ENCODE peak calls at places on chromosomes 16 and 17, in five cellular contexts. R is hepatocyte, L is neural crest cell, W is H1, Q is esophagus muscularis mucosa. Z is an unnamed sample.

GRCh38 chr17:3529817-3530741 is 27.5 kb downstream of the TRPV3 start:
- DNase-seq in R (peak; percentile 81), L (no peak), W (no peak), Q (no peak), Z (no peak)

GRCh38 chr16:1900452-1900774 is 17.8 kb downstream of the HS3ST6 start:
- DNase-seq in R (no peak), L (no peak), W (no peak), Q (no peak), Z (no peak)

GRCh38 chr16:66261826-66262225 is 104.7 kb upstream of the CDH5 start:
- DNase-seq in R (peak; percentile 1), L (no peak), W (no peak), Q (no peak), Z (no peak)

GRCh38 chr17:19482571-19482970 is 51.1 kb upstream of the SLC47A1 start:
- DNase-seq in R (no peak), L (no peak), W (no peak), Q (no peak), Z (no peak)

GRCh38 chr16:67967183-67967955 is 1.1 kb downstream of the SLC12A4 start:
- DNase-seq in R (no peak), L (no peak), W (no peak), Q (no peak), Z (no peak)

GRCh38 chr17:228223-228615 is 46.8 kb upstream of the DOC2B start:
- DNase-seq in R (no peak), L (no peak), W (no peak), Q (no peak), Z (no peak)

GRCh38 chr17:75873587-75874322 is 4.6 kb downstream of the TRIM47 start:
- DNase-seq in R (no peak), L (no peak), W (no peak), Q (no peak), Z (no peak)

GRCh38 chr17:50466371-50467113 is 2.1 kb downstream of the CHAD start:
- DNase-seq in R (no peak), L (no peak), W (no peak), Q (no peak), Z (no peak)

GRCh38 chr17:1060991-1061390 is 64.1 kb downstream of the TIMM22 start:
- DNase-seq in R (peak; percentile 58), L (no peak), W (no peak), Q (no peak), Z (no peak)

GRCh38 chr16:59635674-59636073 is 901.6 kb upstream of the GOT2 start:
- DNase-seq in R (no peak), L (no peak), W (no peak), Q (no peak), Z (no peak)

GRCh38 chr17:50133028-50133768 is 3.2 kb upstream of the SAMD14 start:
- DNase-seq in R (peak; percentile 52), L (no peak), W (no peak), Q (no peak), Z (no peak)

GRCh38 chr16:73051903-73052302 is 4.0 kb upstream of the ZFHX3 start:
- DNase-seq in R (no peak), L (no peak), W (no peak), Q (no peak), Z (no peak)

GRCh38 chr16:26905336-26905735 is 161.4 kb upstream of the C16orf82 start:
- DNase-seq in R (no peak), L (no peak), W (no peak), Q (no peak), Z (no peak)

GRCh38 chr17:83096401-83097220 is 17.2 kb downstream of the METRNL start:
- DNase-seq in R (no peak), L (no peak), W (no peak), Q (no peak), Z (peak; percentile 44)

GRCh38 chr17:15470536-15470935 is 3.1 kb upstream of the CDRT4 start:
- DNase-seq in R (no peak), L (no peak), W (no peak), Q (no peak), Z (no peak)

GRCh38 chr16:69366431-69366830 is 14.8 kb upstream of the TMED6 start:
- DNase-seq in R (no peak), L (no peak), W (no peak), Q (no peak), Z (no peak)

GRCh38 chr17:12591336-12591735 is 74.4 kb upstream of the MYOCD start:
- DNase-seq in R (no peak), L (no peak), W (no peak), Q (no peak), Z (peak; percentile 42)

GRCh38 chr17:74480290-74480689 is 13.9 kb downstream of the CD300A start:
- DNase-seq in R (no peak), L (no peak), W (no peak), Q (no peak), Z (no peak)

GRCh38 chr17:56917559-56918296 is 3.9 kb upstream of the TRIM25 start:
- DNase-seq in R (no peak), L (no peak), W (no peak), Q (no peak), Z (no peak)

GRCh38 chr17:34235389-34236028 is 19.6 kb upstream of the CCL2 start:
- DNase-seq in R (peak; percentile 52), L (no peak), W (no peak), Q (no peak), Z (no peak)

GRCh38 chr16:527015-527903 is at the start of gene CAPN15:
- DNase-seq in R (peak; percentile 96), L (peak; percentile 83), W (no peak), Q (peak; percentile 95), Z (peak; percentile 90)
- TF ChIP-seq CTCF in R (no peak), L (peak; percentile 48), W (no peak), Q (no peak), Z (no peak)

GRCh38 chr17:48663134-48663924 is 37.2 kb upstream of the HOXB9 start:
- DNase-seq in R (no peak), L (no peak), W (no peak), Q (no peak), Z (no peak)
- TF ChIP-seq CTCF in R (peak; percentile 4), L (no peak), W (peak; percentile 26), Q (no peak), Z (no peak)

GRCh38 chr17:13699261-13699660 is 97.5 kb upstream of the HS3ST3A1 start:
- DNase-seq in R (no peak), L (no peak), W (no peak), Q (no peak), Z (no peak)

GRCh38 chr17:13698832-13699231 is 97.1 kb upstream of the HS3ST3A1 start:
- DNase-seq in R (no peak), L (no peak), W (no peak), Q (no peak), Z (no peak)

GRCh38 chr17:13694934-13695333 is 93.2 kb upstream of the HS3ST3A1 start:
- DNase-seq in R (no peak), L (no peak), W (no peak), Q (no peak), Z (no peak)
- TF ChIP-seq CTCF in R (no peak), L (no peak), W (no peak), Q (no peak), Z (no peak)

GRCh38 chr16:79598341-79599181 is 2.0 kb downstream of the MAF start:
- DNase-seq in R (peak; percentile 68), L (peak; percentile 48), W (peak; percentile 46), Q (no peak), Z (peak; percentile 66)
- TF ChIP-seq CTCF in R (peak; percentile 36), L (peak; percentile 49), W (peak; percentile 53), Q (no peak), Z (no peak)

GRCh38 chr17:81298325-81298990 is 3.4 kb upstream of the SLC38A10 start:
- DNase-seq in R (no peak), L (no peak), W (no peak), Q (no peak), Z (no peak)

GRCh38 chr17:81298991-81299733 is 4.1 kb upstream of the SLC38A10 start:
- DNase-seq in R (no peak), L (no peak), W (no peak), Q (no peak), Z (no peak)

GRCh38 chr17:81295031-81295677 is at the start of gene SLC38A10:
- DNase-seq in R (peak; percentile 95), L (peak; percentile 81), W (peak; percentile 21), Q (peak; percentile 97), Z (peak; percentile 89)

GRCh38 chr17:81294512-81295030 is 536 bp downstream of the SLC38A10 start:
- DNase-seq in R (peak; percentile 59), L (no peak), W (no peak), Q (no peak), Z (peak; percentile 48)

GRCh38 chr17:81295678-81296381 is 723 bp upstream of the SLC38A10 start:
- DNase-seq in R (peak; percentile 79), L (no peak), W (peak; percentile 23), Q (no peak), Z (no peak)
- TF ChIP-seq CTCF in R (peak; percentile 36), L (peak; percentile 56), W (peak; percentile 51), Q (peak; percentile 29), Z (peak; percentile 17)

GRCh38 chr16:4984174-4985000 is 26.3 kb downstream of the SEC14L5 start:
- DNase-seq in R (no peak), L (no peak), W (no peak), Q (no peak), Z (no peak)
- TF ChIP-seq CTCF in R (no peak), L (peak; percentile 17), W (no peak), Q (no peak), Z (no peak)

DNA sequence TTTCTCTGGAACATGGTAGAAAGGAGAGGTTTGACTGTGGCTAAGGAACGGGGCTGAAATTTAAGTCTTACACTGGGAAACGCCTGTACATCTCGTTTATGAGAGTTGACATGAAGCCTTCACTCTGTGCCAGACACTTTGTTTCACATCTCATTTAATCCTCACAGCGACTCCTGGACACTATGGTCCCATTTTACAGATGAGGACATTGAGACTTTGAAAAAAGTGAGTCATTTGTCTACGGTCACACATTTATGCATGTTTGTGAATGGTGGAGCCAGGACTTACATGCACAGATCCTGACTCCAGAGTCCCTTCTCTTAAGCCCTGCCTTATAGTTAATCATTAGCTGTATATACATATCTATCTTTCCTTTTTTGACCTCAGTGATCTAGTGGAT is 318.4 kb upstream of the EEF2KMT start:
- DNase-seq in R (no peak), L (no peak), W (no peak), Q (no peak), Z (no peak)
- TF ChIP-seq CTCF in R (no peak), L (no peak), W (no peak), Q (no peak), Z (no peak)

GRCh38 chr17:7972131-7972785 is 30.2 kb upstream of the GUCY2D start:
- DNase-seq in R (no peak), L (no peak), W (no peak), Q (no peak), Z (no peak)
- TF ChIP-seq CTCF in R (peak; percentile 28), L (peak; percentile 48), W (no peak), Q (no peak), Z (peak; percentile 28)

GRCh38 chr16:84183911-84184310 is 2.9 kb downstream of the TAF1C start:
- DNase-seq in R (no peak), L (no peak), W (no peak), Q (no peak), Z (no peak)
- TF ChIP-seq CTCF in R (no peak), L (no peak), W (no peak), Q (no peak), Z (no peak)